ENCODE peak calls at places on chromosomes 12 and 14, in ten cellular contexts. One of them, this sample, is unnamed.

GRCh38 chr14:64438181-64438839 is 27.0 kb upstream of the AKAP5 start:
- DNase-seq in colonic mucosa: no peak
- DNase-seq in lower lobe of right lung: no peak
- DNase-seq in BE2C: no peak
- DNase-seq in PC-9: peak
- DNase-seq in gastrocnemius medialis: no peak
- DNase-seq in endodermal cell: no peak
- DNase-seq in astrocyte of the spinal cord: peak
- DNase-seq in lower leg skin: no peak
- DNase-seq in AG10803: peak
- DNase-seq in this sample: no peak

GRCh38 chr12:130504110-130504835 is 166.6 kb downstream of the PIWIL1 start:
- DNase-seq in colonic mucosa: no peak
- DNase-seq in lower lobe of right lung: no peak
- DNase-seq in BE2C: no peak
- DNase-seq in PC-9: no peak
- DNase-seq in gastrocnemius medialis: no peak
- DNase-seq in endodermal cell: no peak
- DNase-seq in astrocyte of the spinal cord: no peak
- DNase-seq in lower leg skin: no peak
- DNase-seq in AG10803: no peak
- DNase-seq in this sample: no peak

GRCh38 chr12:110796952-110797351 is 49.8 kb upstream of the CCDC63 start:
- DNase-seq in colonic mucosa: no peak
- DNase-seq in lower lobe of right lung: no peak
- DNase-seq in BE2C: no peak
- DNase-seq in PC-9: peak
- DNase-seq in gastrocnemius medialis: no peak
- DNase-seq in endodermal cell: no peak
- DNase-seq in astrocyte of the spinal cord: no peak
- DNase-seq in lower leg skin: no peak
- DNase-seq in AG10803: no peak
- DNase-seq in this sample: no peak

GRCh38 chr12:126067930-126068329 is 1002.7 kb downstream of the AACS start:
- DNase-seq in colonic mucosa: no peak
- DNase-seq in lower lobe of right lung: no peak
- DNase-seq in BE2C: no peak
- DNase-seq in PC-9: no peak
- DNase-seq in gastrocnemius medialis: no peak
- DNase-seq in endodermal cell: no peak
- DNase-seq in astrocyte of the spinal cord: no peak
- DNase-seq in lower leg skin: no peak
- DNase-seq in AG10803: no peak
- DNase-seq in this sample: no peak

GRCh38 chr12:82708507-82708906 is 21.8 kb downstream of the TMTC2 start:
- DNase-seq in colonic mucosa: no peak
- DNase-seq in lower lobe of right lung: no peak
- DNase-seq in BE2C: peak
- DNase-seq in PC-9: no peak
- DNase-seq in gastrocnemius medialis: no peak
- DNase-seq in endodermal cell: peak
- DNase-seq in astrocyte of the spinal cord: no peak
- DNase-seq in lower leg skin: no peak
- DNase-seq in AG10803: peak
- DNase-seq in this sample: no peak

GRCh38 chr12:47773062-47773857 is at the start of gene SLC48A1:
- DNase-seq in colonic mucosa: peak
- DNase-seq in lower lobe of right lung: peak
- DNase-seq in BE2C: peak
- DNase-seq in PC-9: no peak
- DNase-seq in gastrocnemius medialis: peak
- DNase-seq in endodermal cell: peak
- DNase-seq in astrocyte of the spinal cord: no peak
- DNase-seq in lower leg skin: no peak
- DNase-seq in AG10803: peak
- DNase-seq in this sample: peak

GRCh38 chr14:49036236-49036635 is 549.9 kb downstream of the RPS29 start:
- DNase-seq in colonic mucosa: no peak
- DNase-seq in lower lobe of right lung: no peak
- DNase-seq in BE2C: no peak
- DNase-seq in PC-9: no peak
- DNase-seq in gastrocnemius medialis: no peak
- DNase-seq in endodermal cell: no peak
- DNase-seq in astrocyte of the spinal cord: no peak
- DNase-seq in lower leg skin: no peak
- DNase-seq in AG10803: no peak
- DNase-seq in this sample: no peak

GRCh38 chr14:54564799-54565235 is 2.1 kb upstream of the SAMD4A start:
- DNase-seq in colonic mucosa: no peak
- DNase-seq in lower lobe of right lung: no peak
- DNase-seq in BE2C: no peak
- DNase-seq in PC-9: no peak
- DNase-seq in gastrocnemius medialis: no peak
- DNase-seq in endodermal cell: no peak
- DNase-seq in astrocyte of the spinal cord: peak
- DNase-seq in lower leg skin: peak
- DNase-seq in AG10803: peak
- DNase-seq in this sample: no peak

GRCh38 chr12:122182887-122183587 is at the start of gene LRRC43:
- DNase-seq in colonic mucosa: peak
- DNase-seq in lower lobe of right lung: peak
- DNase-seq in BE2C: peak
- DNase-seq in PC-9: no peak
- DNase-seq in gastrocnemius medialis: no peak
- DNase-seq in endodermal cell: peak
- DNase-seq in astrocyte of the spinal cord: peak
- DNase-seq in lower leg skin: no peak
- DNase-seq in AG10803: peak
- DNase-seq in this sample: peak

GRCh38 chr14:35808076-35808657 is 928 bp downstream of the RALGAPA1 start:
- DNase-seq in colonic mucosa: peak
- DNase-seq in lower lobe of right lung: no peak
- DNase-seq in BE2C: no peak
- DNase-seq in PC-9: peak
- DNase-seq in gastrocnemius medialis: no peak
- DNase-seq in endodermal cell: peak
- DNase-seq in astrocyte of the spinal cord: peak
- DNase-seq in lower leg skin: no peak
- DNase-seq in AG10803: no peak
- DNase-seq in this sample: no peak

GRCh38 chr14:100983710-100984109 is 80.2 kb upstream of the RTL1 start:
- DNase-seq in colonic mucosa: no peak
- DNase-seq in lower lobe of right lung: no peak
- DNase-seq in BE2C: no peak
- DNase-seq in PC-9: no peak
- DNase-seq in gastrocnemius medialis: no peak
- DNase-seq in endodermal cell: no peak
- DNase-seq in astrocyte of the spinal cord: no peak
- DNase-seq in lower leg skin: no peak
- DNase-seq in AG10803: no peak
- DNase-seq in this sample: no peak

GRCh38 chr12:95703986-95704385 is 86.6 kb downstream of the NTN4 start:
- DNase-seq in colonic mucosa: no peak
- DNase-seq in lower lobe of right lung: no peak
- DNase-seq in BE2C: no peak
- DNase-seq in PC-9: no peak
- DNase-seq in gastrocnemius medialis: no peak
- DNase-seq in endodermal cell: no peak
- DNase-seq in astrocyte of the spinal cord: no peak
- DNase-seq in lower leg skin: no peak
- DNase-seq in AG10803: no peak
- DNase-seq in this sample: no peak

GRCh38 chr14:73786942-73787759 is 64.5 kb upstream of the PTGR2 start:
- DNase-seq in colonic mucosa: peak
- DNase-seq in lower lobe of right lung: peak
- DNase-seq in BE2C: peak
- DNase-seq in PC-9: no peak
- DNase-seq in gastrocnemius medialis: peak
- DNase-seq in endodermal cell: peak
- DNase-seq in astrocyte of the spinal cord: peak
- DNase-seq in lower leg skin: no peak
- DNase-seq in AG10803: no peak
- DNase-seq in this sample: peak

GRCh38 chr14:26328766-26329165 is 269.1 kb downstream of the NOVA1 start:
- DNase-seq in colonic mucosa: no peak
- DNase-seq in lower lobe of right lung: no peak
- DNase-seq in BE2C: no peak
- DNase-seq in PC-9: no peak
- DNase-seq in gastrocnemius medialis: no peak
- DNase-seq in endodermal cell: no peak
- DNase-seq in astrocyte of the spinal cord: no peak
- DNase-seq in lower leg skin: no peak
- DNase-seq in AG10803: no peak
- DNase-seq in this sample: no peak

GRCh38 chr14:61174395-61175386 is 106.4 kb downstream of the TMEM30B start:
- DNase-seq in colonic mucosa: no peak
- DNase-seq in lower lobe of right lung: no peak
- DNase-seq in BE2C: no peak
- DNase-seq in PC-9: peak
- DNase-seq in gastrocnemius medialis: no peak
- DNase-seq in endodermal cell: peak
- DNase-seq in astrocyte of the spinal cord: peak
- DNase-seq in lower leg skin: no peak
- DNase-seq in AG10803: peak
- DNase-seq in this sample: no peak

GRCh38 chr14:85122690-85123089 is 407.3 kb upstream of the FLRT2 start:
- DNase-seq in colonic mucosa: no peak
- DNase-seq in lower lobe of right lung: no peak
- DNase-seq in BE2C: no peak
- DNase-seq in PC-9: peak
- DNase-seq in gastrocnemius medialis: no peak
- DNase-seq in endodermal cell: no peak
- DNase-seq in astrocyte of the spinal cord: peak
- DNase-seq in lower leg skin: no peak
- DNase-seq in AG10803: peak
- DNase-seq in this sample: no peak

GRCh38 chr12:32305163-32305562 is 94.2 kb upstream of the FGD4 start:
- DNase-seq in colonic mucosa: no peak
- DNase-seq in lower lobe of right lung: no peak
- DNase-seq in BE2C: no peak
- DNase-seq in PC-9: peak
- DNase-seq in gastrocnemius medialis: no peak
- DNase-seq in endodermal cell: no peak
- DNase-seq in astrocyte of the spinal cord: peak
- DNase-seq in lower leg skin: no peak
- DNase-seq in AG10803: peak
- DNase-seq in this sample: no peak
- TF ChIP-seq CTCF in colonic mucosa: peak
- TF ChIP-seq CTCF in lower lobe of right lung: peak
- TF ChIP-seq CTCF in BE2C: peak
- TF ChIP-seq CTCF in PC-9: peak
- TF ChIP-seq CTCF in gastrocnemius medialis: no peak
- TF ChIP-seq CTCF in endodermal cell: no peak
- TF ChIP-seq CTCF in astrocyte of the spinal cord: peak
- TF ChIP-seq CTCF in lower leg skin: no peak
- TF ChIP-seq CTCF in AG10803: peak
- TF ChIP-seq CTCF in this sample: peak

GRCh38 chr12:83823386-83824045 is 1089.1 kb downstream of the SLC6A15 start:
- DNase-seq in colonic mucosa: peak
- DNase-seq in lower lobe of right lung: no peak
- DNase-seq in BE2C: peak
- DNase-seq in PC-9: peak
- DNase-seq in gastrocnemius medialis: no peak
- DNase-seq in endodermal cell: peak
- DNase-seq in astrocyte of the spinal cord: peak
- DNase-seq in lower leg skin: no peak
- DNase-seq in AG10803: no peak
- DNase-seq in this sample: peak
- TF ChIP-seq CTCF in colonic mucosa: no peak
- TF ChIP-seq CTCF in lower lobe of right lung: peak
- TF ChIP-seq CTCF in BE2C: peak
- TF ChIP-seq CTCF in PC-9: peak
- TF ChIP-seq CTCF in gastrocnemius medialis: no peak
- TF ChIP-seq CTCF in endodermal cell: peak
- TF ChIP-seq CTCF in astrocyte of the spinal cord: peak
- TF ChIP-seq CTCF in lower leg skin: no peak
- TF ChIP-seq CTCF in AG10803: no peak
- TF ChIP-seq CTCF in this sample: peak

DNA sequence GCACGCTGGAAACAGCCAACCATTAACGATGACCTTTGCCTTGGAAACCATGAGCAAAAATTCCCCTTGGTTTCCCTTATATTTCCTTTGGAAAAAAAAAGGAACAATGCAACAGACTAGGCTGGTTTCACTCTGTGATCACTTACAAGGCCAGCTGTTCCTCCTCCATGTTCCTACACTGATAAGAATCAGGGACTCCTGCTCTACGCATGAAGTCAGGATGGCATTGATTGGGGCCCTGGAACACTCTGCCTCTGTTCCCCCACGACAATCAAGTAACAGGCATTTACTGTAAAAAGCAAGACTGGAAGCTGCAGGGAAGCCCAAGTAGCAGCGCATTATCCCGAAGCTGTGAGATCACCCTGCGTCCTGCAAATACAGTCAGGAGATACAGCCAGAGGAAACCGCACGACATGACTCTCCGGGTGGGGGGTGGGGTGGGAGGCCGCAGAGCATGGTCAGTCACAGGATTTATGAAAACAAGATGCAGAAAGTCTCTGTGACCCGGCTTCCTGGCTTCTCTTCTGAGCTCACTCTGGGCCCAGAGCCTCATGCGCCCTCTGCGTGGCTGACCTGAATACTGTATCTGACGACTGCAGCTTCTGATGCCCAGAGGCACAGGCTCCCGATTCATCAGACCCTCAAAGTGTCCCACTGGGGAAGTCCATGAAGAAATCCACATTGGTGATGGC is 31.1 kb downstream of the SSH1 start:
- DNase-seq in colonic mucosa: peak
- DNase-seq in lower lobe of right lung: peak
- DNase-seq in BE2C: peak
- DNase-seq in PC-9: no peak
- DNase-seq in gastrocnemius medialis: peak
- DNase-seq in endodermal cell: no peak
- DNase-seq in astrocyte of the spinal cord: peak
- DNase-seq in lower leg skin: peak
- DNase-seq in AG10803: peak
- DNase-seq in this sample: no peak
- TF ChIP-seq CTCF in colonic mucosa: no peak
- TF ChIP-seq CTCF in lower lobe of right lung: no peak
- TF ChIP-seq CTCF in BE2C: no peak
- TF ChIP-seq CTCF in PC-9: no peak
- TF ChIP-seq CTCF in gastrocnemius medialis: no peak
- TF ChIP-seq CTCF in endodermal cell: no peak
- TF ChIP-seq CTCF in astrocyte of the spinal cord: peak
- TF ChIP-seq CTCF in lower leg skin: no peak
- TF ChIP-seq CTCF in AG10803: peak
- TF ChIP-seq CTCF in this sample: no peak

GRCh38 chr12:74547249-74547648 is 9.6 kb downstream of the ATXN7L3B start:
- DNase-seq in colonic mucosa: no peak
- DNase-seq in lower lobe of right lung: no peak
- DNase-seq in BE2C: no peak
- DNase-seq in PC-9: no peak
- DNase-seq in gastrocnemius medialis: no peak
- DNase-seq in endodermal cell: peak
- DNase-seq in astrocyte of the spinal cord: no peak
- DNase-seq in lower leg skin: no peak
- DNase-seq in AG10803: no peak
- DNase-seq in this sample: no peak

DNA sequence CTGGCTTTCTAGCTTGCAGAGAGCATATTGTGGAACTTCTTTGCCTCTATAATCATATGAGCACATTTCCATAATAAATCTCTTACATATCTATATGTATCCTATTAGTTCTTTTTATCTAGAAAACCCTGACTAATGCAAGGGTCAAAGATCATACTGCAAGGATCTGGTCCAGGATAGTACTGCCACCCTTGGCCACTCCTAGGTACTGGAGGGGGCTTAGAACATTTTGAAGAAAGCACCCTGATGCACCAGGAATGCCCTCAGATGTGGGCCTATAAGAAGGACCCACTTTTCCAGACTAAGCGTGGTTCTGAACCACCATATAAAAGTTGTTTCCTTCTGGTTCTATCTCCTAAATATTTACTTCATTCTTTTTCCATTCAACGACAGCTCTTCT is 14.6 kb downstream of the ATXN7L3B start:
- DNase-seq in colonic mucosa: no peak
- DNase-seq in lower lobe of right lung: no peak
- DNase-seq in BE2C: no peak
- DNase-seq in PC-9: no peak
- DNase-seq in gastrocnemius medialis: no peak
- DNase-seq in endodermal cell: peak
- DNase-seq in astrocyte of the spinal cord: no peak
- DNase-seq in lower leg skin: no peak
- DNase-seq in AG10803: no peak
- DNase-seq in this sample: no peak
- TF ChIP-seq CTCF in colonic mucosa: no peak
- TF ChIP-seq CTCF in lower lobe of right lung: no peak
- TF ChIP-seq CTCF in BE2C: peak
- TF ChIP-seq CTCF in PC-9: no peak
- TF ChIP-seq CTCF in gastrocnemius medialis: no peak
- TF ChIP-seq CTCF in endodermal cell: peak
- TF ChIP-seq CTCF in astrocyte of the spinal cord: no peak
- TF ChIP-seq CTCF in lower leg skin: no peak
- TF ChIP-seq CTCF in AG10803: no peak
- TF ChIP-seq CTCF in this sample: peak

This sample was measured in GM13977.